ENCODE peak calls at places on chromosomes 3 and 15, in six cellular contexts. Q, C, H, Y, L and B are unnamed samples.

GRCh38 chr15:97023131-97023844 is 692.8 kb downstream of the NR2F2 start:
- DNase-seq in Q (no peak), C (no peak), H (no peak), Y (no peak), L (no peak), B (no peak)

GRCh38 chr3:157574580-157574979 is 71.4 kb upstream of the VEPH1 start:
- DNase-seq in Q (no peak), C (no peak), H (no peak), Y (no peak), L (no peak), B (no peak)

GRCh38 chr15:100926258-100926657 is 7.1 kb downstream of the LRRK1 start:
- DNase-seq in Q (no peak), C (no peak), H (no peak), Y (peak; percentile 69), L (peak; percentile 34), B (no peak)

GRCh38 chr3:195194559-195195161 is 76.3 kb downstream of the XXYLT1 start:
- DNase-seq in Q (no peak), C (no peak), H (no peak), Y (no peak), L (no peak), B (no peak)

GRCh38 chr15:77664428-77664827 is 31.7 kb upstream of the LINGO1 start:
- DNase-seq in Q (no peak), C (no peak), H (no peak), Y (no peak), L (no peak), B (no peak)

GRCh38 chr3:45104715-45105711 is 41.2 kb downstream of the CDCP1 start:
- DNase-seq in Q (no peak), C (no peak), H (no peak), Y (no peak), L (peak; percentile 62), B (no peak)

GRCh38 chr15:38217181-38217580 is 35.5 kb upstream of the SPRED1 start:
- DNase-seq in Q (no peak), C (no peak), H (no peak), Y (no peak), L (no peak), B (no peak)

GRCh38 chr3:14650193-14650592 is 1.4 kb upstream of the CCDC174 start:
- DNase-seq in Q (no peak), C (no peak), H (no peak), Y (no peak), L (no peak), B (no peak)

GRCh38 chr3:115937054-115937453 is 313.7 kb downstream of the GAP43 start:
- DNase-seq in Q (no peak), C (no peak), H (no peak), Y (no peak), L (no peak), B (no peak)

GRCh38 chr15:89999676-90000174 is 1.4 kb upstream of the ZNF710 start:
- DNase-seq in Q (no peak), C (no peak), H (no peak), Y (no peak), L (no peak), B (no peak)

GRCh38 chr15:61049934-61050333 is 179.2 kb downstream of the RORA start:
- DNase-seq in Q (peak; percentile 24), C (peak; percentile 17), H (no peak), Y (no peak), L (no peak), B (no peak)

GRCh38 chr15:75776075-75776443 is 63.4 kb upstream of the CSPG4 start:
- DNase-seq in Q (peak; percentile 64), C (no peak), H (no peak), Y (no peak), L (peak; percentile 21), B (no peak)

GRCh38 chr15:28184166-28184565 is 85.1 kb upstream of the OCA2 start:
- DNase-seq in Q (no peak), C (no peak), H (no peak), Y (no peak), L (no peak), B (no peak)

GRCh38 chr15:65869954-65870871 is 922 bp downstream of the RAB11A start:
- DNase-seq in Q (peak; percentile 50), C (no peak), H (no peak), Y (no peak), L (peak; percentile 29), B (no peak)

GRCh38 chr15:57910672-57911071 is 154.8 kb downstream of the ALDH1A2 start:
- DNase-seq in Q (no peak), C (no peak), H (no peak), Y (no peak), L (no peak), B (no peak)

GRCh38 chr3:44045476-44046275 is 196.0 kb upstream of the TOPAZ1 start:
- DNase-seq in Q (no peak), C (peak; percentile 98), H (peak; percentile 39), Y (no peak), L (peak; percentile 22), B (peak; percentile 51)

GRCh38 chr3:155370198-155370597 is 76.7 kb upstream of the STRIT1 start:
- DNase-seq in Q (no peak), C (no peak), H (no peak), Y (no peak), L (no peak), B (no peak)

GRCh38 chr3:9826815-9827574 is 16.8 kb downstream of the RPUSD3 start:
- DNase-seq in Q (peak; percentile 29), C (no peak), H (no peak), Y (peak; percentile 74), L (no peak), B (no peak)

GRCh38 chr3:124053871-124054270 is 61.9 kb upstream of the ROPN1 start:
- DNase-seq in Q (no peak), C (no peak), H (no peak), Y (no peak), L (no peak), B (no peak)

GRCh38 chr15:56568466-56569167 is 103.7 kb upstream of the MNS1 start:
- DNase-seq in Q (no peak), C (no peak), H (no peak), Y (no peak), L (no peak), B (no peak)

GRCh38 chr3:131232711-131233267 is 148.8 kb upstream of the NUDT16 start:
- DNase-seq in Q (no peak), C (no peak), H (no peak), Y (no peak), L (no peak), B (no peak)

GRCh38 chr3:163315786-163316185 is 1762.5 kb downstream of the SI start:
- DNase-seq in Q (no peak), C (no peak), H (no peak), Y (no peak), L (no peak), B (no peak)

GRCh38 chr3:120850326-120851295 is 57.4 kb upstream of the STXBP5L start:
- DNase-seq in Q (no peak), C (no peak), H (no peak), Y (no peak), L (no peak), B (no peak)

GRCh38 chr3:14042680-14043079 is 82.0 kb downstream of the CHCHD4 start:
- DNase-seq in Q (no peak), C (no peak), H (no peak), Y (no peak), L (no peak), B (no peak)

GRCh38 chr3:174132006-174132405 is 727.1 kb upstream of the NAALADL2 start:
- DNase-seq in Q (no peak), C (no peak), H (no peak), Y (no peak), L (no peak), B (no peak)

GRCh38 chr15:52185151-52185561 is 6.0 kb downstream of the GNB5 start:
- DNase-seq in Q (no peak), C (no peak), H (no peak), Y (no peak), L (no peak), B (no peak)

GRCh38 chr3:3443482-3443881 is 264.0 kb upstream of the CRBN start:
- DNase-seq in Q (no peak), C (no peak), H (no peak), Y (no peak), L (no peak), B (no peak)

GRCh38 chr3:151976211-151977050 is 103.0 kb downstream of the SUCNR1 start:
- DNase-seq in Q (peak; percentile 14), C (no peak), H (no peak), Y (no peak), L (no peak), B (no peak)

GRCh38 chr3:158727499-158728377 is 4.5 kb downstream of the RARRES1 start:
- DNase-seq in Q (peak; percentile 44), C (peak; percentile 26), H (peak; percentile 54), Y (no peak), L (peak; percentile 76), B (peak; percentile 42)

GRCh38 chr15:74196175-74196574 is 6.4 kb downstream of the STRA6 start:
- DNase-seq in Q (peak; percentile 43), C (no peak), H (no peak), Y (no peak), L (no peak), B (no peak)
- TF ChIP-seq POLR2AphosphoS5 in Q (no peak), C (no peak), H (no peak), Y (no peak), L (no peak), B (no peak)

GRCh38 chr3:100107227-100107626 is 7.1 kb downstream of the FILIP1L start:
- DNase-seq in Q (no peak), C (no peak), H (no peak), Y (no peak), L (no peak), B (no peak)
- TF ChIP-seq TAF1 in Q (no peak), C (no peak), H (no peak), Y (no peak), L (no peak), B (no peak)

DNA sequence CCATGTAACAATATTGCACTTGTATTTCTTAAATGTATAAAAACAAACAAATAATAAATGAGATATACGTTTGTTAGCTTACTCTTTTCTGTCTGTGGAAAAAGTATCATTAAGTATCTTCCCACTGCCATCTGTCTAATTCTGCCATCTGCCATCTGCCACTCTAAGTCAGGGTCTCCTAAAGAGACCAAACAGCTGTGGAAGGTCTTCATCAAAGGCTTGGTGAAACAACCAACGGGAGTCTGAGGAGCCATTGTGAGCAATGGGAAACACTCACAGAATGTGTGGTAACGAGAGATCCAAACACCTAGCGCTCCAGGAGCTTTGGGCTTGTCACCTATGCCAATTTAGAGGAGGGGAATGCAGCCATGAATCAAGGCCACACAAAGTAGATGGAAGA is 28.7 kb upstream of the PFN2 start:
- DNase-seq in Q (no peak), C (no peak), H (no peak), Y (no peak), L (no peak), B (no peak)
- TF ChIP-seq POLR2A in Q (no peak), C (no peak), H (no peak), Y (no peak), L (no peak), B (no peak)

DNA sequence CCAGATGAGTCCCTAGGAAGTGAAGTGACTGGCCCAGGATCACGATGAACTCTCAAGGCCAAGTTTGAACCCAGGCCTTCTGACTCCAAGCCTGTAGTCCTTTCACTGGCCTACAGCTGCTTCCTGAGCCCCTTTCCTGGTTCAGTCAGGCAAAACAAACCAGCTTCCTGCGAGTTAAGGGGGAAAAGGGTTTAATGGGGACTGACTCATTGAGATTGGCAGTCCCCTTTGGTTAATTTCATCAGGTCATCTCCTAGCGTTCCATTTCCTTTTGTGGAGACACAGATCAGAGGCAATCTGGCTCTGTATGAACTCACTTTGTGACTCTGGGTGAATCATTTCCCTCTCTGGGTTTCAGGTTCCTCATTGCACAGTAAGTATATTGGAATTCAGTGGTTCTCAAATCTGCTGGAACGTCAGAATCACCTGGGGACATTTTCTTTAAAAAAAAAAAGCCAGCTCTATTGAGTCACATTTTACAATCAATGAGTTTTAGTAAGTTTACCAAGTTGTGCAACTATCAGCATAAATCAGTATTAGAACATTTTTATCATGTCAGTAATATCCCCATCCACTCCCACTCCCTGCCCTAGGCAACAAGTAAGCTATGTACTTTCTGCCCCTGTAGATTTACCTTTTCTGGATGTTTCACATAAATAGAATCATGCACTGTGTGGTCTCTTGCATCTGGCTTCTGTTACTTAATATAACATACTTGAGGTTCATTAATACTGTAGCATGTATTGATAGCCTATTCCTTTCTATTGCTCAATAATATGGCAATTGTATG is 180.2 kb downstream of the THSD4 start:
- DNase-seq in Q (peak; percentile 12), C (no peak), H (no peak), Y (no peak), L (no peak), B (no peak)
- TF ChIP-seq POLR2AphosphoS5 in Q (no peak), C (no peak), H (no peak), Y (no peak), L (no peak), B (no peak)